ENCODE peak calls at places on chromosome 1, in ten cellular contexts. O is body of pancreas; E is neural progenitor cell; D is psoas muscle; P is tibial nerve; K is aorta; V is adrenal gland; A is cardiac muscle cell; S is CD4-positive, alpha-beta memory T cell; C is mucosa of descending colon. Y is an unnamed sample.

GRCh38 chr1:53116933-53117332 is 25.5 kb downstream of the SLC1A7 start:
- DNase-seq in V (no peak), A (no peak), P (no peak), D (no peak), E (no peak), K (no peak), O (no peak), C (no peak), S (no peak), Y (no peak)

GRCh38 chr1:37323486-37324377 is 150.6 kb upstream of the ZC3H12A start:
- DNase-seq in E (peak; percentile 65), A (no peak), C (peak; percentile 29), V (no peak), S (no peak), P (no peak), D (no peak), O (no peak), K (no peak), Y (peak; percentile 89)

GRCh38 chr1:224373008-224373590 is 16.4 kb downstream of the CNIH4 start:
- DNase-seq in V (no peak), D (no peak), C (no peak), S (no peak), K (no peak), P (no peak), A (no peak), O (no peak), E (no peak), Y (no peak)

GRCh38 chr1:995665-996633 is 3.9 kb downstream of the HES4 start:
- DNase-seq in K (no peak), O (peak; percentile 9), P (no peak), E (no peak), C (no peak), A (no peak), S (no peak), D (peak; percentile 15), V (no peak), Y (peak; percentile 75)

GRCh38 chr1:175597969-175598765 is 145.2 kb downstream of the TNR start:
- DNase-seq in P (no peak), K (no peak), V (no peak), C (no peak), A (no peak), O (no peak), E (no peak), D (no peak), S (no peak), Y (no peak)

GRCh38 chr1:1121611-1122077 is 5.8 kb upstream of the C1orf159 start:
- DNase-seq in S (no peak), P (no peak), K (peak; percentile 40), E (no peak), C (no peak), A (no peak), O (no peak), D (no peak), V (no peak), Y (no peak)

GRCh38 chr1:59013276-59013927 is 229.6 kb upstream of the JUN start:
- DNase-seq in A (peak; percentile 27), P (peak; percentile 52), E (peak; percentile 56), V (peak; percentile 68), C (peak; percentile 72), S (no peak), D (peak; percentile 49), O (peak; percentile 52), K (peak; percentile 60), Y (peak; percentile 83)

GRCh38 chr1:197302775-197303174 is 34.7 kb downstream of the CRB1 start:
- DNase-seq in C (no peak), E (no peak), P (no peak), D (no peak), A (no peak), K (no peak), S (no peak), O (no peak), V (no peak), Y (no peak)

DNA sequence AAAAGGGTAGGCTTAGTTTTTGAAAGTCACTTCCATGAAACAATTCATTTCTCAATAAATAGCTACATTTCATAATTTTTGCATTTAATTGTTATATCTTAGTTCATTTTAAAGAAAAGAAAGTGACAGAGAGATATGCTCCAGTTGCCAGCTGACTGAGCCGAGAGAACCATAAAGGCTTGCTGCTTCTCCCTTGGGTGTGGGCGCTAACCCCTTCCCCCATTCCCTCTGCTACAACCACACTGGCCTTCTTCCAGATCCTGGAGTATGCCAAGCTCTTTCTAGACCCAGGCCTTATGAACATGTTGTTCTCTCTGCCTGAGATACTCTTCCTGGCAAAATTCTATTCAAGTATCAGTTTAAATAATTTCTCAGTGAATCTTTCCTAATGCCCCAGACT is 12.3 kb downstream of the SORT1 start:
- DNase-seq in K (peak; percentile 56), O (peak; percentile 54), V (peak; percentile 45), D (no peak), S (no peak), A (no peak), P (peak; percentile 72), E (no peak), C (no peak), Y (no peak)
- H3K4me1 ChIP-seq in K (peaks cover 15% of the 10 kb centered on the region), O (peaks cover 35% of the 10 kb centered on the region), V (peaks cover 20% of the 10 kb centered on the region), D (peaks cover 90% of the 10 kb centered on the region), S (no peaks in the 10 kb centered on the region), A (peaks cover 22% of the 10 kb centered on the region), P (peaks cover 87% of the 10 kb centered on the region), E (peaks cover 16% of the 10 kb centered on the region), C (peaks cover 2% of the 10 kb centered on the region), Y (peaks cover 2% of the 10 kb centered on the region)

GRCh38 chr1:60869264-60869663 is 213.1 kb upstream of the NFIA start:
- DNase-seq in A (no peak), O (no peak), S (no peak), E (no peak), P (no peak), C (no peak), D (no peak), V (no peak), K (no peak), Y (no peak)

GRCh38 chr1:60866251-60866650 is 216.1 kb upstream of the NFIA start:
- DNase-seq in O (no peak), D (no peak), A (no peak), P (no peak), C (no peak), V (no peak), E (no peak), S (no peak), K (no peak), Y (no peak)

GRCh38 chr1:60867782-60868181 is 214.6 kb upstream of the NFIA start:
- DNase-seq in E (peak; percentile 11), S (no peak), K (no peak), V (no peak), A (no peak), C (no peak), P (no peak), D (no peak), O (no peak), Y (no peak)

GRCh38 chr1:60865146-60865545 is 217.2 kb upstream of the NFIA start:
- DNase-seq in V (no peak), K (no peak), E (no peak), S (no peak), C (no peak), D (no peak), A (no peak), P (no peak), O (no peak), Y (no peak)

DNA sequence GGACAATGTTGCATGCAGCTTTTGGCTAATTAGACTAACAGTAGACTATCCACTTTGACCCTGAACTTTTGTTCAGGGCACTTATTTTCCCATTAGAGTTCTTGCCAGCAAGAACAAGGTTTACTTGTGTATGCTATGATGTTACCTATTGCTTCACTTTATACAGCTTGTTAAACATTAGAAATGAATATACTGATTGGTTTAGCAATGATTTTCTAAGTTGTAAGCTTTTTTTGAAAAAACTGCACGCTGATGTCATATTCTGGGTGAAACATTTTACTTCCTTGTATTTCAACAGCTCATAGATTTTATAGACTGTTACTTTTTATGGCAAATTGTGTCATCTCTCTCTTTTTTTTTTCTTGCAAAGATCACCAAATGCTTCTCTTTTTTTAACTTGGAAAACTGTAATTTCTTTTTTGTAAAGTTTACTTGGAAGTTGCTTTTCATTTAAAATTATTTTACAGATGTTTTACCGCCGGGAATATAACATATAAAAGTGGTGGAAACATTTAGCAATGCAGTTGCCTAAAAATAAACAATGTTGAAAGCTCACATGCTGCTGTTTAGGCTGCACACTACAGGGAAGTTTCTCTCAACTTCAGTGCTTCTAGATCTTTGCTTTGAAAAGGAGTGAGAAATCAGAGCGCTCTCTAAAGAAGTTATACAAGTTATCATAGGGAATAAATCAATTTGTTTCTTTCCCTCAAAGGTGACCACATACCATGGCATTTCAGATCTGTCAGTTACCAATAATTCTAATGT is 215.3 kb upstream of the NFIA start:
- DNase-seq in P (no peak), V (no peak), S (no peak), A (no peak), C (no peak), K (no peak), O (no peak), E (no peak), D (no peak), Y (no peak)
- H3K4me3 ChIP-seq in P (no peak overlapping the region), V (no peak overlapping the region), S (no peak overlapping the region), A (no peak overlapping the region), C (no peak overlapping the region), K (no peak overlapping the region), O (no peak overlapping the region), E (no peak overlapping the region), D (peak overlapping the region; percentile 58), Y (no peak overlapping the region)

DNA sequence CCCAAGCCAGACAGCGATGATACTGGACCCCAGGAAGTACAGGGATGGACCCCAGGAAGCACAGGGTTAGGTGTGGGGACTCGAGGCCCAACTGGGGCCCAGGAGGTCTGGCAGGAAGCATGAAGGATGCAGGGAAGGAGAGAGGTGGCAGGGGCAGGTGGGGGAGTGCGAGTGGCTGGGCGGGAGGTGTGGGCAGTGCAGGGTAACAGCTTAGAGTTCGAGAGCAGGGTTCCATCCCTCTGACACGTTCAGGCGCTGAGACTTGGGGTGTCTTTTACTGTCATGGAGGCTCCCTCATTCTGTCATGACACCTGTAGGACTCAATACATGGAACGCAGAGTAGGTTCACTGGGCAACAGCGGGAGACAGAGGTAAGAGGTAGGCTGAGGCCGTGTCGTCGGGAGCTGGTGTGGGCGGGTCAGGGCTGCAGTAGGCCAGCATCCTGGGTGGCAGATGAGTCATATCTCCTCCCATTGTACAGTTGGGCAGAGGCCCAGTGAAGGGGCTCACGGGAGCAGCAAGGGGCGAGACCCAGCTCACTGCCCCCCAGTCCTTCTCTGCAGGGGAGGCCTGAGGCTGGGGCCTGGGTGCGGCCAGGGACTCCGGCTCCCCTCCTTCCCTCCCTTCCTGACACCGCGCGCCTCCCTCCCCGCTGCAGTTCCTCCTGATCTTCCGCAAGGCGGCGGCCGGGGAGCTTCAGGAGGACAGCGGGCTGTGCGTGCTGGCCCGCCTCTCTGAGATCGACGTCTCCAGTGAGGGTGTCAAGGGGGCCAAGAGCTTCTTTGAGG is 11.6 kb upstream of the CTRC start:
- DNase-seq in V (peak; percentile 77), E (no peak), S (no peak), K (no peak), O (peak; percentile 60), P (peak; percentile 26), C (peak; percentile 78), D (no peak), A (no peak), Y (no peak)
- H3K4me1 ChIP-seq in V (peaks cover 7% of the 10 kb centered on the region), E (no peaks in the 10 kb centered on the region), S (no peaks in the 10 kb centered on the region), K (no peaks in the 10 kb centered on the region), O (peaks cover 77% of the 10 kb centered on the region), P (peaks cover 12% of the 10 kb centered on the region), C (peaks cover 49% of the 10 kb centered on the region), D (no peaks in the 10 kb centered on the region), A (no peaks in the 10 kb centered on the region), Y (no peaks in the 10 kb centered on the region)

GRCh38 chr1:212035123-212035834 is at the start of the genes DTL and INTS7:
- DNase-seq in P (peak; percentile 98), E (peak; percentile 100), S (peak; percentile 99), O (peak; percentile 100), K (peak; percentile 99), C (peak; percentile 98), D (peak; percentile 99), V (peak; percentile 99), A (peak; percentile 100), Y (peak; percentile 99)

GRCh38 chr1:212040629-212041028 is 5.1 kb downstream of the DTL start:
- DNase-seq in K (no peak), V (no peak), C (no peak), E (no peak), O (no peak), A (no peak), D (no peak), S (no peak), P (no peak), Y (no peak)

GRCh38 chr1:212035835-212036605 is 472 bp downstream of the DTL start:
- DNase-seq in P (no peak), E (no peak), A (no peak), C (no peak), D (no peak), K (no peak), O (no peak), V (no peak), S (no peak), Y (no peak)

GRCh38 chr1:212037900-212038299 is 2.4 kb downstream of the DTL start:
- DNase-seq in C (no peak), P (no peak), V (no peak), D (no peak), O (no peak), A (no peak), E (no peak), S (no peak), K (no peak), Y (no peak)

GRCh38 chr1:212039622-212040021 is 4.1 kb downstream of the DTL start:
- DNase-seq in O (no peak), K (no peak), V (no peak), A (no peak), C (no peak), P (no peak), S (no peak), D (no peak), E (no peak), Y (no peak)
- H3K4me3 ChIP-seq in O (no peak overlapping the region), K (no peak overlapping the region), V (no peak overlapping the region), A (no peak overlapping the region), C (no peak overlapping the region), P (no peak overlapping the region), S (no peak overlapping the region), D (no peak overlapping the region), E (peak overlapping the region; percentile 73), Y (peak overlapping the region; percentile 19)

Y was measured in endodermal cell.